ENCODE peak calls at places on chromosomes 7 and 10, in ten cellular contexts. O is astrocyte of the spinal cord; C is H9; G is AG09309; Y is fibroblast of the aortic adventitia; N is CD8-positive, alpha-beta T cell; K is IMR-90; T is A549; B is lower lobe of right lung; A is cardiac muscle cell. R is an unnamed sample.

GRCh38 chr7:157744786-157745601 is 408.2 kb downstream of the DNAJB6 start:
- DNase-seq in O (no peak), C (no peak), G (no peak), Y (no peak), N (no peak), K (no peak), T (no peak), B (no peak), A (no peak), R (no peak)

GRCh38 chr7:115153770-115154468 is 232.0 kb downstream of the MDFIC start:
- DNase-seq in O (no peak), C (no peak), G (no peak), Y (peak; percentile 4), N (no peak), K (no peak), T (no peak), B (no peak), A (no peak), R (no peak)

GRCh38 chr7:151705744-151706567 is 171.0 kb downstream of the PRKAG2 start:
- DNase-seq in O (no peak), C (peak; percentile 72), G (no peak), Y (peak; percentile 57), N (no peak), K (peak; percentile 52), T (peak; percentile 61), B (peak; percentile 47), A (peak; percentile 82), R (no peak)

GRCh38 chr10:82390866-82391658 is 516.1 kb downstream of the NRG3 start:
- DNase-seq in O (no peak), C (no peak), G (no peak), Y (no peak), N (no peak), K (no peak), T (no peak), B (no peak), A (no peak), R (no peak)

GRCh38 chr7:1897861-1898627 is 228.0 kb downstream of the ELFN1 start:
- DNase-seq in O (no peak), C (no peak), G (no peak), Y (no peak), N (no peak), K (no peak), T (no peak), B (peak; percentile 49), A (no peak), R (no peak)

GRCh38 chr10:102611514-102612095 is 32.7 kb upstream of the TRIM8 start:
- DNase-seq in O (peak; percentile 37), C (no peak), G (no peak), Y (peak; percentile 57), N (no peak), K (peak; percentile 74), T (no peak), B (no peak), A (no peak), R (no peak)

GRCh38 chr7:157397751-157398691 is 61.2 kb downstream of the DNAJB6 start:
- DNase-seq in O (peak; percentile 41), C (peak; percentile 72), G (peak; percentile 55), Y (peak; percentile 85), N (no peak), K (peak; percentile 81), T (peak; percentile 70), B (peak; percentile 58), A (peak; percentile 69), R (no peak)

GRCh38 chr10:120041807-120042545 is 149.4 kb downstream of the SEC23IP start:
- DNase-seq in O (no peak), C (no peak), G (no peak), Y (no peak), N (no peak), K (no peak), T (no peak), B (no peak), A (no peak), R (peak; percentile 46)

GRCh38 chr7:52779004-52779403 is 256.4 kb upstream of the POM121L12 start:
- DNase-seq in O (no peak), C (no peak), G (no peak), Y (no peak), N (no peak), K (no peak), T (no peak), B (no peak), A (no peak), R (no peak)

DNA sequence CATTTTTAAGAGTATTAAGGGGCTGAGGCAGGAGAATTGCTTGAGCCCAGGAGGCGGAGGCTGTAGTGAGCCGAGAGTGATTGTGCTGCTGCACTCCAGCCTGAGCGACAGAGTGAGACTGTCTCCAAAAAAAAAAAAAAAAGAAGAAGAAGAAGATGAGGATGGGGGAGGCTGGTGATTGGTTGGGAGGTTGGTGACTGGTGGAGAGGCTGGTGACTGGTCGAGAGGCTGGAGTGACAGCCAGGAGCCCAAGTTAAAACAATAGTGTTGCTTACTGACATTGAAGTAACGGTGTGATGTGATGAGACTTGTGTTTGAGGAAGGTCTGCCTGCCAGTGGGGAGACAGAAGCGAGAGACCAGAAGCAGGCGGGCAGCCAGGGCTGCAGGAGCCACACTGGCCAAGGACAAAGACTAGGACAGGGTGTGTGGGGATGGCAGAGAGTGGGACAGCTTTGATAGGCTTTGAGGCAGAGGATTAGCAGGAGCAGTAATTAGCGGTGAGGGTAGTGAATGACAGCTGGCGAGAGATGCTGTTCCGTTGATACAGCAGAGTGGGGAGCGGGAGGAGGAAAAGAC is 4.9 kb downstream of the SRRT start:
- DNase-seq in O (no peak), C (no peak), G (no peak), Y (no peak), N (no peak), K (no peak), T (no peak), B (no peak), A (no peak), R (no peak)
- TF ChIP-seq CTCF in O (no peak), C (no peak), G (no peak), Y (no peak), N (no peak), K (no peak), T (no peak), B (no peak), A (no peak), R (no peak)

DNA sequence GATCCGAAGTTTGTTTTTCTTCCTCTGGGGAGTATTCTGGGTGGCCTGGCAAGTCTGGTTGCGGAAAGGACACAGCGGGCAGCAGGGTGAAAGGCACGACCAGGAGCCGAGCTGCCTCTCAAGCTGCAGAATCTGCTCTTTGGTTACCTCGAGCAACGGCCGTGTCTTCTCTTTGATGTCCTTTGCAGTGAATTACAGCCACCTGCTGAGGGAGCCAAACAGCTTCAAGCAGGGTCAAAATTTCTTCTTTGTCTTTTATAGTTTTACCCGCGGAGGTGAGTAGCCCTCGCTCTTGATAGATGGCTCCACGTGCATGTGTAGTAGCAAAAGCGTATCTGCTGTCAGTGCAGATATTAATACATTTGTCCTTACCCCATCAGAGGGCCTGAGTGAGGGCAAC is 177.3 kb upstream of the MBL2 start:
- DNase-seq in O (peak; percentile 1), C (peak; percentile 69), G (no peak), Y (no peak), N (no peak), K (no peak), T (peak; percentile 2), B (no peak), A (peak; percentile 10), R (no peak)
- TF ChIP-seq CTCF in O (peak; percentile 16), C (peak; percentile 53), G (no peak), Y (no peak), N (no peak), K (no peak), T (no peak), B (no peak), A (no peak), R (peak; percentile 21)

DNA sequence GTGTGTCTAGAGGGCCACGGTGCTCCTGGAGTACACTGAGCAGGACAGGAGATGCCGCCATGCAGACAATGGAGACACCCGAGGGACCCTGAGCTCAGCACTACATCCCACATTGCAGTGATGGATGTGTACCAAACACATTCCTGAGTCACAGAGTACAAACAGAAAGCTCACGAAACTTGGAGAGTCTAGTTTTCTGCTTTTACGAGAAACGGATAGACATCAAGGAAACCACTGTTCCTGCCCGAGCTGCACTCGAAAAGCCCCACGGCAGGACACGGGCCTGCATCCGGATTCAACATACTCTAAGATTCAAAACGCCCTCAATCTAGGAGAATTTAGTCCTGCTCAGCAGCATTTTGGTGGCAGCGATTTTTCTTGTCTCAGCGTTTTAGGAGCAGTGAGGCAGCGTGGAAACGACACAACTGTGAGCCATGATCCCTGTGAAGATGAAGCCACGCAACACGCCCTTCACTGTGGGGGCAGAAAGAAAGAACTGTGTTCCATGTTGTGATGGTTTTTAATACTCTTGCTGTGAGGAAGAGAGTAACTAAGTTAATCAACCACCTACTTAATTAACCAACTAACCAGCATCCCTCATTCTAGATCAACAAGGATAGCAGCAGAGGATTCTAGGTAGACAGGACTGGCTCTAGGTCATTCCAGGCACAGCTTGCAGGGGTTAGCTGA is 3.2 kb downstream of the TNS3 start:
- DNase-seq in O (peak; percentile 60), C (no peak), G (peak; percentile 86), Y (peak; percentile 82), N (no peak), K (peak; percentile 66), T (peak; percentile 80), B (no peak), A (no peak), R (no peak)
- TF ChIP-seq CTCF in O (no peak), C (no peak), G (no peak), Y (no peak), N (no peak), K (no peak), T (no peak), B (no peak), A (no peak), R (no peak)

DNA sequence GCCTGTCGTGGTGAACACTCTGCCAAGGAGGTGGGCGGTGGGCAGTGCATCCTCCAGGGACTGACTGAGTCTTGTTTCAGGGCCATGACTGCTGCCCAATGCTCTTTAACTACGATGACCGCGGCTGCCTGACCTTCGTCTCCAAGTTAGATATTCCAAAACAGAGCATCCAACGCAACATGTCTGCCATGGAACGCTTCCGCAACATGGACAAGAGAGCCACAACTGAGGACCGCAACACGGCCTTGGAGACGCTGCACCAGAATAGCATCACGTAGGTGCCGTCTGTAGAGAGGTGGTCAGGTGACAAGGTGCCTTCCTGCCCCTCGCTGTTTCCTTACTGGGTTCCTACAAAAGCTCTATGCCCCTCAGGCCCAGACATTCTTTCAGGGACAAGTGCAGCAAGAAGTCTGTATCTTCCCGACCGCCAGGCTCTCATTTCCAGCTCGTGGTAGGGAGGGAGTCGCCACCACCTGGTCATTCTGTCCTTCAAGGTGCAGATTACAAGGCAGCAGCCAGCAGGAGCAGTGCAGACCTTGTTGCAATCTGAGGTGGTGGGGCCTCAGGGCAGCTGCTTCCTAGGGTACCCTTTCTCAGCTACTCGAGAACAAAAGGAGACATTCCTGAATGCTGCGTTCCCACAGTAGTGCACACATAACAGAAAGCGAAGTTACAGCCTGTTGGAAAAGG is 14.9 kb upstream of the ARPC1B start:
- DNase-seq in O (no peak), C (peak; percentile 75), G (no peak), Y (no peak), N (no peak), K (no peak), T (no peak), B (no peak), A (no peak), R (no peak)
- TF ChIP-seq CTCF in O (no peak), C (peak; percentile 27), G (no peak), Y (no peak), N (no peak), K (no peak), T (no peak), B (no peak), A (no peak), R (no peak)